ENCODE peak calls at places on chromosomes 1 and 21, in seven cellular contexts. W, M, L, Y, I, R and G are unnamed samples.
A peak's percentile ranks its signal among the peaks of the same experiment; 100 is the strongest.

GRCh38 chr1:46495778-46496177 is 6.1 kb downstream of the DMBX1 start:
- DNase-seq in W (no peak), M (no peak), L (no peak), Y (no peak), I (no peak), R (peak; percentile 13), G (no peak)

GRCh38 chr1:56819393-56819899 is at the start of gene FYB2:
- DNase-seq in W (peak; percentile 63), M (no peak), L (no peak), Y (peak; percentile 89), I (peak; percentile 29), R (no peak), G (peak; percentile 76)

GRCh38 chr1:177710973-177711372 is 258.9 kb downstream of the SEC16B start:
- DNase-seq in W (peak; percentile 6), M (no peak), L (no peak), Y (peak; percentile 41), I (no peak), R (no peak), G (no peak)

GRCh38 chr1:198631292-198631691 is 7.5 kb upstream of the PTPRC start:
- DNase-seq in W (no peak), M (no peak), L (no peak), Y (no peak), I (no peak), R (no peak), G (no peak)

GRCh38 chr1:240965581-240966091 is 353.7 kb upstream of the GREM2 start:
- DNase-seq in W (peak; percentile 30), M (no peak), L (no peak), Y (no peak), I (no peak), R (no peak), G (no peak)

GRCh38 chr1:28436211-28436769 is 66.8 kb downstream of the PHACTR4 start:
- DNase-seq in W (no peak), M (no peak), L (no peak), Y (no peak), I (no peak), R (no peak), G (no peak)

GRCh38 chr1:1092149-1092855 is 18.2 kb upstream of the RNF223 start:
- DNase-seq in W (no peak), M (no peak), L (no peak), Y (peak; percentile 26), I (no peak), R (no peak), G (no peak)

GRCh38 chr1:109201123-109201703 is 12.5 kb upstream of the SARS1 start:
- DNase-seq in W (peak; percentile 78), M (peak; percentile 96), L (peak; percentile 46), Y (peak; percentile 76), I (peak; percentile 67), R (peak; percentile 68), G (no peak)

GRCh38 chr21:37000381-37000780 is 6.1 kb upstream of the RIPPLY3 start:
- DNase-seq in W (no peak), M (no peak), L (no peak), Y (no peak), I (no peak), R (no peak), G (no peak)

GRCh38 chr1:218674280-218674773 is 329.2 kb downstream of the TGFB2 start:
- DNase-seq in W (peak; percentile 98), M (peak; percentile 83), L (peak; percentile 68), Y (peak; percentile 86), I (peak; percentile 69), R (peak; percentile 80), G (peak; percentile 77)

GRCh38 chr1:219931033-219931432 is 2.7 kb upstream of the SLC30A10 start:
- DNase-seq in W (no peak), M (no peak), L (no peak), Y (no peak), I (no peak), R (peak; percentile 8), G (peak; percentile 22)

GRCh38 chr1:205670611-205671430 is 9.5 kb downstream of the SLC45A3 start:
- DNase-seq in W (peak; percentile 75), M (no peak), L (peak; percentile 83), Y (no peak), I (no peak), R (no peak), G (peak; percentile 70)

GRCh38 chr1:97412155-97412554 is 508.7 kb downstream of the DPYD start:
- DNase-seq in W (no peak), M (peak; percentile 50), L (no peak), Y (no peak), I (peak; percentile 1), R (peak; percentile 0), G (no peak)

GRCh38 chr1:220326578-220326977 is 54.3 kb upstream of the RAB3GAP2 start:
- DNase-seq in W (no peak), M (peak; percentile 13), L (no peak), Y (peak; percentile 43), I (peak; percentile 21), R (peak; percentile 91), G (no peak)

GRCh38 chr1:145795257-145795881 is 28.5 kb downstream of the RNF115 start:
- DNase-seq in W (no peak), M (no peak), L (no peak), Y (no peak), I (no peak), R (no peak), G (no peak)

GRCh38 chr1:183780757-183781156 is 24.2 kb upstream of the RGL1 start:
- DNase-seq in W (no peak), M (no peak), L (no peak), Y (no peak), I (no peak), R (no peak), G (no peak)

GRCh38 chr1:219412772-219413171 is 200.1 kb downstream of the ZC3H11B start:
- DNase-seq in W (no peak), M (peak; percentile 37), L (no peak), Y (no peak), I (peak; percentile 42), R (no peak), G (no peak)

GRCh38 chr1:165467706-165468105 is 22.8 kb upstream of the RXRG start:
- DNase-seq in W (no peak), M (no peak), L (no peak), Y (no peak), I (no peak), R (no peak), G (no peak)

GRCh38 chr1:201565024-201565730 is 26.2 kb downstream of the NAV1 start:
- DNase-seq in W (no peak), M (no peak), L (no peak), Y (no peak), I (no peak), R (no peak), G (no peak)

GRCh38 chr1:6028042-6028895 is 17.4 kb upstream of the KCNAB2 start:
- DNase-seq in W (no peak), M (peak; percentile 11), L (no peak), Y (no peak), I (no peak), R (peak; percentile 31), G (no peak)

GRCh38 chr1:9449106-9449627 is 90.1 kb upstream of the SLC25A33 start:
- DNase-seq in W (peak; percentile 89), M (peak; percentile 47), L (no peak), Y (no peak), I (peak; percentile 94), R (peak; percentile 94), G (no peak)

GRCh38 chr1:221625026-221625425 is 116.9 kb downstream of the DUSP10 start:
- DNase-seq in W (no peak), M (no peak), L (no peak), Y (no peak), I (no peak), R (no peak), G (no peak)

GRCh38 chr1:44592208-44593145 is 81.8 kb downstream of the TMEM53 start:
- DNase-seq in W (peak; percentile 26), M (no peak), L (no peak), Y (peak; percentile 69), I (no peak), R (no peak), G (no peak)

GRCh38 chr21:28639742-28640141 is 352.9 kb downstream of the LTN1 start:
- DNase-seq in W (no peak), M (no peak), L (no peak), Y (no peak), I (no peak), R (no peak), G (no peak)

GRCh38 chr21:28632718-28633408 is 359.8 kb downstream of the LTN1 start:
- DNase-seq in W (no peak), M (peak; percentile 83), L (peak; percentile 31), Y (no peak), I (peak; percentile 60), R (peak; percentile 29), G (no peak)

GRCh38 chr21:28633803-28634572 is 358.7 kb downstream of the LTN1 start:
- DNase-seq in W (no peak), M (peak; percentile 95), L (no peak), Y (no peak), I (peak; percentile 46), R (no peak), G (no peak)

GRCh38 chr21:28636988-28637691 is 355.5 kb downstream of the LTN1 start:
- DNase-seq in W (no peak), M (peak; percentile 94), L (no peak), Y (no peak), I (peak; percentile 14), R (peak; percentile 68), G (no peak)

GRCh38 chr21:28635541-28635940 is 357.1 kb downstream of the LTN1 start:
- DNase-seq in W (no peak), M (no peak), L (no peak), Y (no peak), I (no peak), R (no peak), G (no peak)
- H2BK120ac ChIP-seq in W (no peak overlapping the region), M (peak overlapping the region; percentile 97), L (no peak overlapping the region), Y (no peak overlapping the region), I (no peak overlapping the region), R (no peak overlapping the region), G (no peak overlapping the region)

DNA sequence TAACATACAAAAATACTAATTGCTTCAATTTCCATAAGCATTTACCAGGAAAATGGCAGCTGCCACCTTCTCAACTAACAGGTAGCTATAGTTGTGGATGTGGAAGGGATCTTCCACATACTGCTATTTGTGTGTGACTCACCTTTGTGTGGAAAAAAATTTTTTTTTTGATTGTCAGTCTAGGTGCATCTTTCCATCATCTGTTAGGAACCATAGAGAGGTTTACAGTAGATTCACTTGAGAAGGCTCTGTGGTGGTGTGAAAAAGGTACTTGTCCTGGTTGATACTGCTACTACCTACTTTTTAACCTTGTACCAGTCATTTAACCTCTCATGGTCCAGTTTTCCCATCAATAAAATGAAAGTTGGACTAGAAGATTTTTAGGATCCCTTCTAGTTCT is 12.9 kb downstream of the DDX20 start:
- DNase-seq in W (no peak), M (no peak), L (no peak), Y (no peak), I (no peak), R (no peak), G (no peak)
- H2BK120ac ChIP-seq in W (no peak overlapping the region), M (no peak overlapping the region), L (no peak overlapping the region), Y (no peak overlapping the region), I (no peak overlapping the region), R (no peak overlapping the region), G (no peak overlapping the region)

DNA sequence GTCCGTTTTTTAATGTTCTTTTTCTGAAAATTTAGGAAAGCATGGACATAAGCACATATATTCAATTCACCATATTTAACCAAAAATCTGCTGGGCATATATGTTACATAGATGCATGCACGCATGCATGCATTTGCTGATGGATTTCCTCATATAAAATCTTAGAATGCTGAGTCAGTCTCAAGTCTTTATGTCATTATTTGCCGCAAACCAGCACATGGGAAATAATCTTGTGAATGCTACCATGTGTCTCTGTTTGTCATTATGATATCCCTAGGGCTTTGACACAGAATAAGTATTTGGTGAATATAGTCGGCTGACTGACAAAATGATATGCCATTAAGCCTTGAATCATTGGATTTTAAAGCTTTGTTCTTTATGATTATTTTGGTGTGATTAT is 776.5 kb downstream of the KCNT2 start:
- DNase-seq in W (no peak), M (no peak), L (no peak), Y (no peak), I (no peak), R (peak; percentile 5), G (no peak)
- H2BK120ac ChIP-seq in W (no peak overlapping the region), M (no peak overlapping the region), L (no peak overlapping the region), Y (no peak overlapping the region), I (no peak overlapping the region), R (no peak overlapping the region), G (no peak overlapping the region)

GRCh38 chr1:61980561-61980960 is 214.1 kb upstream of the L1TD1 start:
- DNase-seq in W (peak; percentile 94), M (no peak), L (no peak), Y (peak; percentile 40), I (peak; percentile 5), R (no peak), G (no peak)
- H2BK120ac ChIP-seq in W (no peak overlapping the region), M (no peak overlapping the region), L (no peak overlapping the region), Y (no peak overlapping the region), I (no peak overlapping the region), R (no peak overlapping the region), G (no peak overlapping the region)